ENCODE peak calls at places on chromosomes 13 and 19, in seven cellular contexts. D is anterior cingulate cortex, W is cardiac fibroblast, V is T-cell, Q is progenitor cell of endocrine pancreas, O is EH, F is glomerular endothelial cell. U is an unnamed sample.

GRCh38 chr13:34847751-34848150 is 94.3 kb upstream of the NBEA start:
- DNase-seq in D (no peak), W (no peak), V (no peak), Q (no peak), O (no peak), F (no peak), U (no peak)

GRCh38 chr19:39100500-39101166 is 16.5 kb downstream of the ACP7 start:
- DNase-seq in D (no peak), W (no peak), V (no peak), Q (no peak), O (no peak), F (no peak), U (no peak)

GRCh38 chr13:73698859-73699258 is 435.3 kb downstream of the KLF12 start:
- DNase-seq in D (no peak), W (peak), V (no peak), Q (no peak), O (peak), F (no peak), U (no peak)

GRCh38 chr13:100980171-100980570 is 305.6 kb upstream of the TMTC4 start:
- DNase-seq in D (no peak), W (peak), V (no peak), Q (no peak), O (no peak), F (no peak), U (no peak)

GRCh38 chr13:85367887-85368286 is 431.3 kb downstream of the SLITRK6 start:
- DNase-seq in D (no peak), W (no peak), V (no peak), Q (no peak), O (peak), F (no peak), U (no peak)

GRCh38 chr19:42066075-42066754 is 3.8 kb downstream of the GRIK5 start:
- DNase-seq in D (peak), W (peak), V (no peak), Q (no peak), O (peak), F (no peak), U (no peak)

GRCh38 chr19:3509566-3509989 is 3.5 kb downstream of the FZR1 start:
- DNase-seq in D (no peak), W (peak), V (no peak), Q (no peak), O (peak), F (no peak), U (no peak)

GRCh38 chr19:46574533-46574932 is 26.6 kb upstream of the CALM3 start:
- DNase-seq in D (no peak), W (no peak), V (peak), Q (no peak), O (peak), F (no peak), U (no peak)

GRCh38 chr13:42946927-42947326 is 45.1 kb downstream of the EPSTI1 start:
- DNase-seq in D (no peak), W (peak), V (no peak), Q (no peak), O (peak), F (no peak), U (no peak)

GRCh38 chr13:45479661-45480060 is 14.9 kb downstream of the COG3 start:
- DNase-seq in D (no peak), W (no peak), V (no peak), Q (no peak), O (no peak), F (no peak), U (no peak)

GRCh38 chr19:1214862-1215731 is 9.5 kb downstream of the STK11 start:
- DNase-seq in D (peak), W (no peak), V (no peak), Q (no peak), O (peak), F (no peak), U (no peak)

GRCh38 chr19:49224856-49225255 is 67.3 kb downstream of the TRPM4 start:
- DNase-seq in D (no peak), W (peak), V (no peak), Q (no peak), O (peak), F (no peak), U (no peak)

GRCh38 chr13:80334582-80335260 is 6.2 kb downstream of the SPRY2 start:
- DNase-seq in D (no peak), W (peak), V (no peak), Q (no peak), O (peak), F (no peak), U (no peak)

GRCh38 chr13:31172535-31172934 is 10.8 kb upstream of the HSPH1 start:
- DNase-seq in D (no peak), W (peak), V (no peak), Q (no peak), O (peak), F (no peak), U (no peak)

GRCh38 chr19:1039646-1040475 is at the start of gene ABCA7:
- DNase-seq in D (peak), W (peak), V (peak), Q (peak), O (peak), F (peak), U (peak)

GRCh38 chr19:48364564-48365363 is 597 bp downstream of the SYNGR4 start:
- DNase-seq in D (no peak), W (no peak), V (no peak), Q (no peak), O (no peak), F (no peak), U (no peak)

GRCh38 chr19:14146789-14147216 is 10.4 kb upstream of the ASF1B start:
- DNase-seq in D (no peak), W (peak), V (no peak), Q (no peak), O (peak), F (no peak), U (no peak)

GRCh38 chr19:46487802-46488445 is 7.7 kb downstream of the PNMA8B start:
- DNase-seq in D (peak), W (peak), V (peak), Q (peak), O (peak), F (no peak), U (peak)

GRCh38 chr19:3945838-3946237 is 13.0 kb downstream of the NMRK2 start:
- DNase-seq in D (no peak), W (peak), V (no peak), Q (no peak), O (peak), F (no peak), U (no peak)

GRCh38 chr19:18586311-18586710 is 2.3 kb upstream of the REX1BD start:
- DNase-seq in D (no peak), W (no peak), V (no peak), Q (no peak), O (peak), F (no peak), U (no peak)

GRCh38 chr19:21022996-21023395 is 2.5 kb downstream of the ZNF430 start:
- DNase-seq in D (no peak), W (peak), V (no peak), Q (no peak), O (peak), F (no peak), U (no peak)

GRCh38 chr19:9538183-9539058 is at the start of gene ZNF426:
- DNase-seq in D (peak), W (peak), V (peak), Q (peak), O (peak), F (peak), U (peak)

GRCh38 chr13:99261040-99261439 is 2.9 kb upstream of the GPR18 start:
- DNase-seq in D (no peak), W (no peak), V (no peak), Q (no peak), O (no peak), F (no peak), U (no peak)

GRCh38 chr13:35700661-35701060 is 224.2 kb upstream of the MAB21L1 start:
- DNase-seq in D (no peak), W (peak), V (no peak), Q (no peak), O (peak), F (no peak), U (no peak)

U was measured in type B pancreatic cell.